ENCODE peak calls at places on chromosomes 5 and 9, in six cellular contexts. K is keratinocyte, P is ovary, D is psoas muscle, S is spleen, U is adrenal gland. C is an unnamed sample.

GRCh38 chr5:54362434-54362833 is 52.1 kb upstream of the ARL15 start:
- DNase-seq in U (no peak), S (no peak), P (no peak), D (no peak), K (no peak), C (no peak)

GRCh38 chr9:127809562-127810377 is 7.1 kb downstream of the FPGS start:
- DNase-seq in S (no peak), D (no peak), P (peak; percentile 74), U (no peak), K (no peak), C (no peak)

GRCh38 chr9:78026947-78027346 is 4.7 kb downstream of the GNAQ start:
- DNase-seq in S (no peak), K (no peak), P (no peak), D (no peak), U (no peak), C (no peak)

GRCh38 chr5:144207875-144208444 is 37.3 kb downstream of the KCTD16 start:
- DNase-seq in S (no peak), P (no peak), K (no peak), D (no peak), U (no peak), C (no peak)

GRCh38 chr5:103475629-103476240 is 86.9 kb downstream of the NUDT12 start:
- DNase-seq in S (no peak), D (no peak), P (no peak), U (no peak), K (no peak), C (no peak)

GRCh38 chr5:83322273-83322924 is 149.1 kb upstream of the VCAN start:
- DNase-seq in U (no peak), D (no peak), S (no peak), P (no peak), K (no peak), C (no peak)

GRCh38 chr9:130835441-130836298 is 616 bp downstream of the ABL1 start:
- DNase-seq in P (peak; percentile 71), U (peak; percentile 73), D (peak; percentile 48), K (no peak), S (peak; percentile 83), C (peak; percentile 53)

GRCh38 chr9:131393622-131394463 is at the start of gene PRRC2B:
- DNase-seq in P (peak; percentile 89), K (no peak), S (peak; percentile 97), D (peak; percentile 91), U (peak; percentile 88), C (peak; percentile 90)

GRCh38 chr5:83595217-83595616 is 123.7 kb downstream of the VCAN start:
- DNase-seq in D (no peak), U (no peak), S (no peak), K (no peak), P (no peak), C (no peak)

GRCh38 chr9:3263698-3264097 is 262.1 kb downstream of the RFX3 start:
- DNase-seq in P (no peak), D (no peak), K (no peak), S (no peak), U (no peak), C (no peak)

GRCh38 chr9:113774968-113775367 is 101.1 kb upstream of the ZNF618 start:
- DNase-seq in K (no peak), D (no peak), S (no peak), P (no peak), U (no peak), C (no peak)

GRCh38 chr5:141866111-141866510 is 12.1 kb downstream of the PCDH1 start:
- DNase-seq in S (peak; percentile 70), D (no peak), P (no peak), U (no peak), K (peak; percentile 32), C (no peak)

GRCh38 chr5:93574041-93574938 is 6.7 kb downstream of the NR2F1-AS1 start:
- DNase-seq in K (no peak), S (no peak), P (no peak), U (no peak), D (no peak), C (no peak)

GRCh38 chr5:2701592-2701991 is 49.9 kb downstream of the IRX2 start:
- DNase-seq in U (no peak), D (no peak), P (no peak), K (no peak), S (no peak), C (no peak)

GRCh38 chr5:52504584-52505240 is 283.0 kb upstream of the ITGA1 start:
- DNase-seq in U (no peak), D (no peak), P (no peak), S (no peak), K (no peak), C (no peak)

GRCh38 chr9:78539188-78539587 is 242.3 kb downstream of the PSAT1 start:
- DNase-seq in P (no peak), D (no peak), U (no peak), K (no peak), S (no peak), C (no peak)

GRCh38 chr9:18548456-18548855 is 74.5 kb downstream of the ADAMTSL1 start:
- DNase-seq in D (no peak), S (no peak), K (no peak), P (no peak), U (no peak), C (no peak)

GRCh38 chr9:128254855-128255759 is 20.7 kb downstream of the GOLGA2 start:
- DNase-seq in S (peak; percentile 85), D (peak; percentile 71), K (no peak), P (peak; percentile 62), U (peak; percentile 79), C (peak; percentile 66)

GRCh38 chr5:14268738-14269137 is 125.6 kb downstream of the TRIO start:
- DNase-seq in P (peak; percentile 68), K (no peak), S (no peak), U (no peak), D (no peak), C (no peak)

DNA sequence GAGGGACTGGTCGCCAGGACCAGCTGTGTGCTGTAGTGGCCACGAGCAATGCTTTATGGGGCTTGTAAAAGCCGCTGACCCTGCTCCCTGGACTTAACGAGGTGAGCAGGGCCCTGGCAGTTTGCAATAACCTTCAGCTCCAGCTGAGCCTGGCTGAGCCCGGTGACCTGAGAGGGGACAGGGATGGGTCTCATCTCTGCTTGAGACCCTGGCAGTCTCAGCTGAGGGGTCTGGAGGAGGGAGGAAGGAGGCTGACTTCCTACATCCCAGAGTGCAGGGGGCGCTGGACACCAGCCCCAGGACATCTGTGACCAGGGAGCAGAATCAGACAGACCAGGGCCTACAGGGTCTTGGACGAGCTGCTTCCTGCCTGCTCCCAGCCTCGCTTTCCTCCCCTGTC is 277.5 kb upstream of the MVB12B start:
- DNase-seq in U (no peak), K (no peak), D (no peak), S (no peak), P (no peak), C (no peak)
- TF ChIP-seq CTCF in U (no peak), K (no peak), D (no peak), S (no peak), P (no peak), C (no peak)

GRCh38 chr5:138344887-138345622 is 7.0 kb downstream of the FAM53C start:
- DNase-seq in S (no peak), U (peak; percentile 49), P (no peak), D (no peak), K (no peak), C (no peak)

GRCh38 chr5:138349842-138350635 is 2.4 kb upstream of the KDM3B start:
- DNase-seq in U (no peak), S (no peak), K (no peak), P (no peak), D (no peak), C (no peak)

GRCh38 chr5:138351517-138351916 is 968 bp upstream of the KDM3B start:
- DNase-seq in S (no peak), K (no peak), D (no peak), P (no peak), U (no peak), C (no peak)

GRCh38 chr5:138351056-138351455 is 1.4 kb upstream of the KDM3B start:
- DNase-seq in K (no peak), P (no peak), U (no peak), S (no peak), D (no peak), C (no peak)

DNA sequence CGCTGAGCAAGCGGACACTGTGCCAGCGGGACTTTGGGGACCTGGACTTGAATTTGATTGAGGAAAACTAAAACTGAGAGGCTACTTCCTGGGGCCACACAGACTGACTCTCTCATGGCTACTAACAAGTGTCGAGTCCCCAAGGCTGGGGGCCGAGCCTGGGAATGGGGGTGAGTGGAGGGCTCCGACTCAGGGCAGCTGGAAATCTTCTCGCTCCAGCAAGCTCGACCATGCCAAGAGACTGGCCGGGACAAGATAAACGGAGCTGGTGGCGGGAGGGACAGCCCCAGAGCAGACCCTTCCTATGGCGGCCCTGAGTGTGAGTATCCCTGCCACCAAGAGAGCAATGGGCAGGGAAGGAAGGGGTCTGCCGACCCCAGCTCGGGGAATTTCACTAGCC is 5.6 kb upstream of the KDM3B start:
- DNase-seq in K (no peak), U (no peak), D (no peak), P (no peak), S (no peak), C (no peak)
- H3K36me3 ChIP-seq in K (peaks cover 29% of the 10 kb centered on the region), U (no peaks in the 10 kb centered on the region), D (peaks cover 4% of the 10 kb centered on the region), P (peaks cover 3% of the 10 kb centered on the region), S (peaks cover 3% of the 10 kb centered on the region), C (peaks cover 67% of the 10 kb centered on the region)

GRCh38 chr9:33290994-33291397 is 680 bp downstream of the NFX1 start:
- DNase-seq in K (peak; percentile 32), S (no peak), P (no peak), D (no peak), U (no peak), C (no peak)

GRCh38 chr9:33290247-33290993 is at the start of gene NFX1:
- DNase-seq in U (peak; percentile 99), P (peak; percentile 98), S (peak; percentile 100), D (peak; percentile 99), K (peak; percentile 87), C (peak; percentile 98)

GRCh38 chr9:33289501-33289900 is 815 bp upstream of the NFX1 start:
- DNase-seq in D (peak; percentile 20), S (peak; percentile 84), K (no peak), U (peak; percentile 59), P (peak; percentile 45), C (no peak)

GRCh38 chr9:33288828-33289483 is 1.4 kb upstream of the NFX1 start:
- DNase-seq in K (no peak), S (peak; percentile 83), D (peak; percentile 19), P (peak; percentile 50), U (peak; percentile 57), C (no peak)

GRCh38 chr9:33289936-33290246 is 425 bp upstream of the NFX1 start:
- DNase-seq in S (no peak), U (no peak), P (no peak), K (no peak), D (no peak), C (no peak)
- H3K4me1 ChIP-seq in S (peaks cover 17% of the 10 kb centered on the region), U (peaks cover 13% of the 10 kb centered on the region), P (peaks cover 6% of the 10 kb centered on the region), K (no peaks in the 10 kb centered on the region), D (peaks cover 48% of the 10 kb centered on the region), C (peaks cover 62% of the 10 kb centered on the region)

GRCh38 chr5:118956727-118957126 is 31.6 kb downstream of the DTWD2 start:
- DNase-seq in U (no peak), P (no peak), S (no peak), D (no peak), K (no peak), C (no peak)
- TF ChIP-seq CTCF in U (peak; percentile 29), P (no peak), S (no peak), D (peak; percentile 16), K (no peak), C (peak; percentile 32)